ENCODE peak calls at places on chromosome X, in four cellular contexts. One of them, this sample, is unnamed.

GRCh38 chrX:149877636-149878035 is 3.3 kb upstream of the MAGEA8 start:
- DNase-seq in IMR-90: no peak
- DNase-seq in HepG2: no peak
- DNase-seq in SK-N-SH: no peak
- DNase-seq in this sample: peak

GRCh38 chrX:41291309-41291708 is 42.7 kb upstream of the DDX3X start:
- DNase-seq in IMR-90: no peak
- DNase-seq in HepG2: no peak
- DNase-seq in SK-N-SH: no peak
- DNase-seq in this sample: no peak

GRCh38 chrX:2572740-2573139 is 72.0 kb upstream of the DHRSX start:
- DNase-seq in IMR-90: no peak
- DNase-seq in HepG2: peak
- DNase-seq in SK-N-SH: no peak
- DNase-seq in this sample: peak

GRCh38 chrX:8273451-8273894 is 102.4 kb upstream of the VCX2 start:
- DNase-seq in IMR-90: no peak
- DNase-seq in HepG2: no peak
- DNase-seq in SK-N-SH: no peak
- DNase-seq in this sample: no peak

GRCh38 chrX:68175569-68175968 is 257.7 kb downstream of the OPHN1 start:
- DNase-seq in IMR-90: peak
- DNase-seq in HepG2: no peak
- DNase-seq in SK-N-SH: no peak
- DNase-seq in this sample: no peak

GRCh38 chrX:119249836-119250340 is 13.8 kb downstream of the PGRMC1 start:
- DNase-seq in IMR-90: no peak
- DNase-seq in HepG2: no peak
- DNase-seq in SK-N-SH: no peak
- DNase-seq in this sample: no peak

GRCh38 chrX:11629593-11630211 is 36.0 kb downstream of the ARHGAP6 start:
- DNase-seq in IMR-90: peak
- DNase-seq in HepG2: no peak
- DNase-seq in SK-N-SH: no peak
- DNase-seq in this sample: no peak

GRCh38 chrX:19462879-19463278 is 52.4 kb downstream of the MAP3K15 start:
- DNase-seq in IMR-90: no peak
- DNase-seq in HepG2: no peak
- DNase-seq in SK-N-SH: no peak
- DNase-seq in this sample: no peak

GRCh38 chrX:96182366-96182765 is 502.3 kb upstream of the DIAPH2 start:
- DNase-seq in IMR-90: peak
- DNase-seq in HepG2: peak
- DNase-seq in SK-N-SH: peak
- DNase-seq in this sample: peak

GRCh38 chrX:15177316-15177715 is 92.6 kb downstream of the ASB9 start:
- DNase-seq in IMR-90: no peak
- DNase-seq in HepG2: no peak
- DNase-seq in SK-N-SH: no peak
- DNase-seq in this sample: no peak

GRCh38 chrX:150410513-150410912 is 47.4 kb downstream of the MAMLD1 start:
- DNase-seq in IMR-90: no peak
- DNase-seq in HepG2: no peak
- DNase-seq in SK-N-SH: no peak
- DNase-seq in this sample: no peak

GRCh38 chrX:10756365-10756915 is 136.1 kb upstream of the MID1 start:
- DNase-seq in IMR-90: peak
- DNase-seq in HepG2: no peak
- DNase-seq in SK-N-SH: no peak
- DNase-seq in this sample: peak

GRCh38 chrX:109393859-109394258 is 88.0 kb downstream of the GUCY2F start:
- DNase-seq in IMR-90: no peak
- DNase-seq in HepG2: no peak
- DNase-seq in SK-N-SH: no peak
- DNase-seq in this sample: no peak

GRCh38 chrX:19613645-19614323 is 98.5 kb upstream of the MAP3K15 start:
- DNase-seq in IMR-90: no peak
- DNase-seq in HepG2: no peak
- DNase-seq in SK-N-SH: no peak
- DNase-seq in this sample: no peak

GRCh38 chrX:67296395-67296794 is 247.4 kb upstream of the AR start:
- DNase-seq in IMR-90: no peak
- DNase-seq in HepG2: no peak
- DNase-seq in SK-N-SH: no peak
- DNase-seq in this sample: no peak

GRCh38 chrX:52865328-52865980 is 2.4 kb downstream of the XAGE3 start:
- DNase-seq in IMR-90: peak
- DNase-seq in HepG2: no peak
- DNase-seq in SK-N-SH: no peak
- DNase-seq in this sample: no peak

GRCh38 chrX:141278306-141278705 is 36.0 kb upstream of the SPANXC start:
- DNase-seq in IMR-90: peak
- DNase-seq in HepG2: peak
- DNase-seq in SK-N-SH: peak
- DNase-seq in this sample: no peak

GRCh38 chrX:149205937-149206336 is 299.2 kb downstream of the IDS start:
- DNase-seq in IMR-90: no peak
- DNase-seq in HepG2: no peak
- DNase-seq in SK-N-SH: no peak
- DNase-seq in this sample: no peak

GRCh38 chrX:9595131-9595530 is 130.3 kb downstream of the TBL1X start:
- DNase-seq in IMR-90: peak
- DNase-seq in HepG2: no peak
- DNase-seq in SK-N-SH: no peak
- DNase-seq in this sample: no peak

GRCh38 chrX:35798042-35798441 is at the start of gene MAGEB16:
- DNase-seq in IMR-90: no peak
- DNase-seq in HepG2: no peak
- DNase-seq in SK-N-SH: no peak
- DNase-seq in this sample: no peak

GRCh38 chrX:151973851-151974335 is 583 bp downstream of the GABRE start:
- DNase-seq in IMR-90: no peak
- DNase-seq in HepG2: no peak
- DNase-seq in SK-N-SH: peak
- DNase-seq in this sample: no peak

GRCh38 chrX:41984628-41985027 is 61.3 kb upstream of the CASK start:
- DNase-seq in IMR-90: no peak
- DNase-seq in HepG2: no peak
- DNase-seq in SK-N-SH: no peak
- DNase-seq in this sample: no peak

GRCh38 chrX:154541896-154542722 is 4.5 kb downstream of the G6PD start:
- DNase-seq in IMR-90: peak
- DNase-seq in HepG2: peak
- DNase-seq in SK-N-SH: no peak
- DNase-seq in this sample: peak

GRCh38 chrX:31074522-31074921 is 2.7 kb upstream of the FTHL17 start:
- DNase-seq in IMR-90: no peak
- DNase-seq in HepG2: no peak
- DNase-seq in SK-N-SH: no peak
- DNase-seq in this sample: no peak

GRCh38 chrX:31071262-31071661 is 579 bp downstream of the FTHL17 start:
- DNase-seq in IMR-90: no peak
- DNase-seq in HepG2: no peak
- DNase-seq in SK-N-SH: no peak
- DNase-seq in this sample: no peak

GRCh38 chrX:31071725-31072124 is at the start of gene FTHL17:
- DNase-seq in IMR-90: no peak
- DNase-seq in HepG2: no peak
- DNase-seq in SK-N-SH: no peak
- DNase-seq in this sample: no peak

DNA sequence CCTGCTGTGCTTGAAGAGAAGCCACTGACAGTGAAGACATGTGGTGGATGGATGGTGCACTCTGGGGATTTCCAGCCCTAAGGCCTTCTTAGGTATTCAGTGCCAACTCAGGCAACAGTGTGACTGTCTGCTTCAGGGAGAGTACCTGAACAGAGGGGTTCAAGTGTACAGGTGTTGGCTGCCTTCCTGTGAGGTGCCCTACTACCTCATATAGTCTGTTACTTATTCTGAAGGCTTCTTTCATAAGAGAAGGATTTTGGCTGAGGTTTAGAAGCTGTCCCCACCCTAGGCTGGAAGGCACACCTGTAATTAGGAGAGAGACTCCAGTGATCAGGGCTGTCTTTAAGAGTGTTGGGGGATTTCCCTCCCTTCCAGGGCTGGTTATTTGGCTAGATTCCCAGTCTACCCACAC is 1.8 kb downstream of the FTHL17 start:
- DNase-seq in IMR-90: no peak
- DNase-seq in HepG2: no peak
- DNase-seq in SK-N-SH: no peak
- DNase-seq in this sample: no peak
- TF ChIP-seq RFX5 in IMR-90: no peak
- TF ChIP-seq RFX5 in HepG2: no peak
- TF ChIP-seq RFX5 in SK-N-SH: no peak
- TF ChIP-seq RFX5 in this sample: no peak

GRCh38 chrX:16870861-16871584 is 861 bp upstream of the RBBP7 start:
- DNase-seq in IMR-90: no peak
- DNase-seq in HepG2: no peak
- DNase-seq in SK-N-SH: peak
- DNase-seq in this sample: no peak
- TF ChIP-seq RFX5 in IMR-90: no peak
- TF ChIP-seq RFX5 in HepG2: no peak
- TF ChIP-seq RFX5 in SK-N-SH: no peak
- TF ChIP-seq RFX5 in this sample: no peak

GRCh38 chrX:44241551-44241950 is 101.9 kb downstream of the EFHC2 start:
- DNase-seq in IMR-90: no peak
- DNase-seq in HepG2: no peak
- DNase-seq in SK-N-SH: no peak
- DNase-seq in this sample: no peak

GRCh38 chrX:44247468-44247867 is 96.0 kb downstream of the EFHC2 start:
- DNase-seq in IMR-90: no peak
- DNase-seq in HepG2: no peak
- DNase-seq in SK-N-SH: no peak
- DNase-seq in this sample: no peak

GRCh38 chrX:44245730-44246129 is 97.7 kb downstream of the EFHC2 start:
- DNase-seq in IMR-90: no peak
- DNase-seq in HepG2: no peak
- DNase-seq in SK-N-SH: no peak
- DNase-seq in this sample: no peak

GRCh38 chrX:44244008-44244407 is 99.5 kb downstream of the EFHC2 start:
- DNase-seq in IMR-90: peak
- DNase-seq in HepG2: no peak
- DNase-seq in SK-N-SH: peak
- DNase-seq in this sample: no peak

GRCh38 chrX:44246826-44247225 is 96.6 kb downstream of the EFHC2 start:
- DNase-seq in IMR-90: no peak
- DNase-seq in HepG2: no peak
- DNase-seq in SK-N-SH: no peak
- DNase-seq in this sample: no peak
- TF ChIP-seq RFX5 in IMR-90: no peak
- TF ChIP-seq RFX5 in HepG2: no peak
- TF ChIP-seq RFX5 in SK-N-SH: no peak
- TF ChIP-seq RFX5 in this sample: no peak

GRCh38 chrX:49269010-49269767 is 404 bp upstream of the PPP1R3F start:
- DNase-seq in IMR-90: peak
- DNase-seq in HepG2: peak
- DNase-seq in SK-N-SH: peak
- DNase-seq in this sample: peak

GRCh38 chrX:49268702-49269009 is 937 bp upstream of the PPP1R3F start:
- DNase-seq in IMR-90: no peak
- DNase-seq in HepG2: no peak
- DNase-seq in SK-N-SH: no peak
- DNase-seq in this sample: no peak

GRCh38 chrX:49269768-49270248 is at the start of gene PPP1R3F:
- DNase-seq in IMR-90: no peak
- DNase-seq in HepG2: no peak
- DNase-seq in SK-N-SH: no peak
- DNase-seq in this sample: no peak

GRCh38 chrX:49271341-49271740 is 1.7 kb downstream of the PPP1R3F start:
- DNase-seq in IMR-90: no peak
- DNase-seq in HepG2: no peak
- DNase-seq in SK-N-SH: no peak
- DNase-seq in this sample: no peak

GRCh38 chrX:49270249-49270921 is 792 bp downstream of the PPP1R3F start:
- DNase-seq in IMR-90: no peak
- DNase-seq in HepG2: no peak
- DNase-seq in SK-N-SH: peak
- DNase-seq in this sample: peak
- TF ChIP-seq RFX5 in IMR-90: no peak
- TF ChIP-seq RFX5 in HepG2: no peak
- TF ChIP-seq RFX5 in SK-N-SH: no peak
- TF ChIP-seq RFX5 in this sample: no peak

GRCh38 chrX:139206914-139207313 is 323.6 kb upstream of the F9 start:
- DNase-seq in IMR-90: no peak
- DNase-seq in HepG2: no peak
- DNase-seq in SK-N-SH: no peak
- DNase-seq in this sample: no peak

GRCh38 chrX:139202742-139203410 is 327.7 kb upstream of the F9 start:
- DNase-seq in IMR-90: no peak
- DNase-seq in HepG2: no peak
- DNase-seq in SK-N-SH: no peak
- DNase-seq in this sample: no peak

GRCh38 chrX:139203681-139204575 is 326.6 kb upstream of the F9 start:
- DNase-seq in IMR-90: no peak
- DNase-seq in HepG2: no peak
- DNase-seq in SK-N-SH: peak
- DNase-seq in this sample: no peak

GRCh38 chrX:139204576-139204902 is 326.0 kb upstream of the F9 start:
- DNase-seq in IMR-90: no peak
- DNase-seq in HepG2: no peak
- DNase-seq in SK-N-SH: no peak
- DNase-seq in this sample: no peak

GRCh38 chrX:139204903-139205667 is 325.5 kb upstream of the F9 start:
- DNase-seq in IMR-90: no peak
- DNase-seq in HepG2: no peak
- DNase-seq in SK-N-SH: peak
- DNase-seq in this sample: peak
- TF ChIP-seq RFX5 in IMR-90: no peak
- TF ChIP-seq RFX5 in HepG2: no peak
- TF ChIP-seq RFX5 in SK-N-SH: no peak
- TF ChIP-seq RFX5 in this sample: no peak

GRCh38 chrX:129787336-129788055 is 7.7 kb downstream of the SASH3 start:
- DNase-seq in IMR-90: no peak
- DNase-seq in HepG2: no peak
- DNase-seq in SK-N-SH: no peak
- DNase-seq in this sample: no peak
- TF ChIP-seq RFX5 in IMR-90: no peak
- TF ChIP-seq RFX5 in HepG2: no peak
- TF ChIP-seq RFX5 in SK-N-SH: no peak
- TF ChIP-seq RFX5 in this sample: no peak

GRCh38 chrX:48468693-48469691 is 1.1 kb downstream of the SLC38A5 start:
- DNase-seq in IMR-90: no peak
- DNase-seq in HepG2: no peak
- DNase-seq in SK-N-SH: no peak
- DNase-seq in this sample: no peak

GRCh38 chrX:48472225-48472624 is 2.2 kb upstream of the SLC38A5 start:
- DNase-seq in IMR-90: no peak
- DNase-seq in HepG2: no peak
- DNase-seq in SK-N-SH: peak
- DNase-seq in this sample: no peak

GRCh38 chrX:48471504-48471903 is 1.4 kb upstream of the SLC38A5 start:
- DNase-seq in IMR-90: no peak
- DNase-seq in HepG2: no peak
- DNase-seq in SK-N-SH: no peak
- DNase-seq in this sample: no peak

GRCh38 chrX:48470833-48471118 is 716 bp upstream of the SLC38A5 start:
- DNase-seq in IMR-90: no peak
- DNase-seq in HepG2: peak
- DNase-seq in SK-N-SH: no peak
- DNase-seq in this sample: no peak

GRCh38 chrX:48470110-48470832 is at the start of gene SLC38A5:
- DNase-seq in IMR-90: no peak
- DNase-seq in HepG2: peak
- DNase-seq in SK-N-SH: no peak
- DNase-seq in this sample: no peak
- TF ChIP-seq RFX5 in IMR-90: no peak
- TF ChIP-seq RFX5 in HepG2: no peak
- TF ChIP-seq RFX5 in SK-N-SH: no peak
- TF ChIP-seq RFX5 in this sample: no peak

This sample was measured in A549.